ENCODE peak calls at places on chromosomes 16 and 17, in four cellular contexts. B, P, T and S are unnamed samples.
A peak's percentile ranks its signal among the peaks of the same experiment; 100 is the strongest.

GRCh38 chr17:38861399-38861843 is 7.9 kb upstream of the RPL23 start:
- DNase-seq in B (no peak), P (no peak), T (no peak), S (no peak)

GRCh38 chr17:66493283-66494019 is 191.0 kb downstream of the PRKCA start:
- DNase-seq in B (no peak), T (no peak), P (no peak), S (no peak)

GRCh38 chr17:12632785-12633184 is 32.9 kb upstream of the MYOCD start:
- DNase-seq in B (no peak), T (no peak), P (no peak), S (no peak)

GRCh38 chr16:86069736-86070298 is 170.9 kb downstream of the IRF8 start:
- DNase-seq in B (no peak), T (no peak), P (no peak), S (no peak)

GRCh38 chr17:39538875-39539274 is 68.8 kb downstream of the NEUROD2 start:
- DNase-seq in B (no peak), T (no peak), P (no peak), S (no peak)

GRCh38 chr16:89827383-89828198 is 684 bp upstream of the SPIRE2 start:
- DNase-seq in B (peak; percentile 46), P (no peak), T (peak; percentile 46), S (peak; percentile 19)

GRCh38 chr17:42071810-42072209 is 21.4 kb upstream of the C17orf113 start:
- DNase-seq in T (no peak), B (no peak), P (no peak), S (no peak)

GRCh38 chr17:81821603-81822311 is 11.3 kb downstream of the MCRIP1 start:
- DNase-seq in T (peak; percentile 84), P (peak; percentile 40), B (peak; percentile 92), S (no peak)

GRCh38 chr16:6274366-6274765 is 1058.3 kb upstream of the RBFOX1 start:
- DNase-seq in T (no peak), P (no peak), B (no peak), S (no peak)

GRCh38 chr16:30903002-30903401 is 6.6 kb downstream of the CTF1 start:
- DNase-seq in T (no peak), P (no peak), B (no peak), S (no peak)

GRCh38 chr16:87066695-87067556 is 250.3 kb downstream of the C16orf95 start:
- DNase-seq in P (no peak), B (no peak), T (no peak), S (no peak)

GRCh38 chr16:8626946-8627345 is 5.4 kb downstream of the METTL22 start:
- DNase-seq in B (no peak), T (no peak), P (no peak), S (no peak)

GRCh38 chr16:50628156-50628802 is 52.8 kb downstream of the SNX20 start:
- DNase-seq in T (no peak), B (no peak), P (no peak), S (no peak)

GRCh38 chr17:45143767-45144198 is 4.5 kb upstream of the HEXIM1 start:
- DNase-seq in T (peak; percentile 92), P (peak; percentile 69), B (peak; percentile 89), S (no peak)

GRCh38 chr17:15377200-15377599 is 35.8 kb upstream of the TEKT3 start:
- DNase-seq in T (no peak), P (no peak), B (no peak), S (no peak)

GRCh38 chr16:67539271-67539670 is 10.6 kb downstream of the RIPOR1 start:
- DNase-seq in T (no peak), B (no peak), P (no peak), S (no peak)

GRCh38 chr17:8384801-8385335 is 1.9 kb upstream of the RPL26 start:
- DNase-seq in T (no peak), B (no peak), P (no peak), S (peak; percentile 44)

GRCh38 chr16:56669005-56669839 is at the start of gene MT1H:
- DNase-seq in B (no peak), P (no peak), T (no peak), S (no peak)

GRCh38 chr17:29451338-29451737 is 61.2 kb downstream of the TAOK1 start:
- DNase-seq in T (no peak), P (no peak), B (no peak), S (no peak)

GRCh38 chr16:25006504-25007055 is 8.6 kb downstream of the ARHGAP17 start:
- DNase-seq in B (no peak), P (no peak), T (no peak), S (no peak)

GRCh38 chr16:70770291-70770967 is 30.5 kb downstream of the VAC14 start:
- DNase-seq in P (no peak), B (no peak), T (no peak), S (no peak)

GRCh38 chr16:69880640-69881133 is 70.4 kb upstream of the CLEC18A start:
- DNase-seq in P (no peak), T (no peak), B (no peak), S (peak; percentile 16)

GRCh38 chr16:19393226-19394074 is 24.2 kb upstream of the TMC5 start:
- DNase-seq in T (no peak), P (no peak), B (peak; percentile 59), S (no peak)

GRCh38 chr16:27824786-27825185 is 238.7 kb downstream of the GSG1L start:
- DNase-seq in T (no peak), B (no peak), P (no peak), S (no peak)

GRCh38 chr16:7405166-7405565 is 72.5 kb downstream of the RBFOX1 start:
- DNase-seq in T (peak; percentile 64), B (no peak), P (no peak), S (no peak)

GRCh38 chr16:14501331-14502255 is 128.5 kb downstream of the PARN start:
- DNase-seq in P (peak; percentile 77), T (peak; percentile 87), B (peak; percentile 88), S (peak; percentile 89)

GRCh38 chr16:35910409-35910808 is 2451.0 kb downstream of the TP53TG3F start:
- DNase-seq in B (no peak), T (no peak), P (no peak), S (no peak)

GRCh38 chr17:61467416-61468262 is 15.4 kb downstream of the TBX4 start:
- DNase-seq in B (no peak), P (no peak), T (peak; percentile 44), S (no peak)

GRCh38 chr17:41873559-41874292 is 8.5 kb upstream of the KLHL11 start:
- DNase-seq in B (no peak), P (no peak), T (no peak), S (no peak)

GRCh38 chr16:30078744-30079143 is 3.0 kb downstream of the PPP4C start:
- DNase-seq in B (no peak), T (no peak), P (no peak), S (no peak)

GRCh38 chr17:48621410-48622387 is 4.5 kb downstream of the HOXB9 start:
- DNase-seq in T (no peak), B (no peak), P (no peak), S (no peak)

GRCh38 chr16:10876799-10877341 is at the start of gene CIITA:
- DNase-seq in T (peak; percentile 74), P (peak; percentile 51), B (no peak), S (peak; percentile 87)

GRCh38 chr17:33778505-33779398 is 476.3 kb upstream of the CCL2 start:
- DNase-seq in T (peak; percentile 23), P (no peak), B (peak; percentile 31), S (peak; percentile 64)

GRCh38 chr16:11224096-11224893 is 31.7 kb downstream of the SOCS1 start:
- DNase-seq in T (peak; percentile 85), P (peak; percentile 13), B (peak; percentile 33), S (no peak)

GRCh38 chr17:75626496-75627038 is 6.7 kb upstream of the SMIM5 start:
- DNase-seq in T (no peak), B (no peak), P (no peak), S (no peak)
- H3K27ac ChIP-seq in T (no peak overlapping the region), B (no peak overlapping the region), P (no peak overlapping the region), S (peak overlapping the region; percentile 34)

DNA sequence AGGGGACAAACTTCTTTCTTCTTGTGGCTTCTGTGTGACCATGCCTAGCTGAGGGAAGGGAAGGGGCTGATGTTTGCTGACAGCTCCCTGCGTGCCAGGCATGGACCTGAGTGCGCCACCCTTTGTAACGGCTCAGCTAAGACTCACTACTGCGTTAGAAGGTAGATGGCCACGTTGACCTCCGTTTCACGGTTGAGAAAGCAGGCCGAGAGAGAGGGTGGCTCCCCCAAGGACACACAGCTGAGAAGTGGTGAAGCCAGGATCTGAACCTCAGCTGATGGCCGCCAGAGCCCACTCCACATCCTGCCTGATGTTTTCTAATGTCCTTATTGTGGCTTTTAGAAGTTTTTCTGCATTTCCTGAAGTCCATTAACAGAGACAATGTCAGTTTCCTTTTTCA is 45.1 kb downstream of the RGS9 start:
- DNase-seq in P (no peak), T (no peak), B (no peak), S (no peak)
- TF ChIP-seq CTCF in P (no peak), T (no peak), B (no peak), S (no peak)

GRCh38 chr17:27318228-27318627 is 24.3 kb downstream of the WSB1 start:
- DNase-seq in T (no peak), P (no peak), B (no peak), S (no peak)

GRCh38 chr17:27318633-27319032 is 24.7 kb downstream of the WSB1 start:
- DNase-seq in B (no peak), P (no peak), T (no peak), S (no peak)

GRCh38 chr17:27319536-27320221 is 25.8 kb downstream of the WSB1 start:
- DNase-seq in B (peak; percentile 58), P (peak; percentile 35), T (peak; percentile 77), S (no peak)

GRCh38 chr17:27315322-27315721 is 21.4 kb downstream of the WSB1 start:
- DNase-seq in P (peak; percentile 84), T (peak; percentile 83), B (peak; percentile 77), S (no peak)

GRCh38 chr17:27315796-27316465 is 22.0 kb downstream of the WSB1 start:
- DNase-seq in B (no peak), T (no peak), P (no peak), S (no peak)
- H3K27ac ChIP-seq in B (peak overlapping the region; percentile 47), T (peak overlapping the region; percentile 33), P (peak overlapping the region; percentile 77), S (no peak overlapping the region)

GRCh38 chr17:3827124-3827773 is 18.8 kb downstream of the NCBP3 start:
- DNase-seq in P (no peak), T (no peak), B (peak; percentile 55), S (peak; percentile 42)
- TF ChIP-seq CTCF in P (no peak), T (peak; percentile 51), B (peak; percentile 56), S (peak; percentile 47)

DNA sequence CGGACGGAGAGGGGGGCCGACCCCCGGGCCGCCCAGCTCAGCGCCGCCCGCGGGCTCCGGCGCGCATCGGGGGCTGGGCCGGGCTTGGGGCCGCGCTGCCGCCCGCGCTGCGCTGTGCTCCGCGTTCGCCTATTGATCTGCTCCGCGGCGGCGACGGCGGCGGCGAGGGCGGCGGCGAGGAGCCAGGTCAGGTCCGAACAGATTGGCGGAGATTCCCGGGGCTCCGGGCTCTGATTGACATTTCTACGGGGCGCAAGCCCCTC is 589 bp downstream of the IRX3 start:
- DNase-seq in B (no peak), P (no peak), T (no peak), S (peak; percentile 92)
- H3K27ac ChIP-seq in B (peak overlapping the region; percentile 97), P (peak overlapping the region; percentile 54), T (peak overlapping the region; percentile 93), S (peak overlapping the region; percentile 98)

GRCh38 chr16:88618182-88618955 is 20.0 kb upstream of the IL17C start:
- DNase-seq in P (no peak), B (no peak), T (no peak), S (no peak)
- TF ChIP-seq CTCF in P (no peak), B (no peak), T (no peak), S (no peak)